ENCODE peak calls at places on chromosomes 5 and 9, in six cellular contexts. C is left ventricle myocardium inferior, G is transverse colon, W is cardiac muscle cell, K is GM12864, Y is Calu3. P is an unnamed sample.

GRCh38 chr5:65508978-65509377 is 27.3 kb upstream of the ADAMTS6 start:
- DNase-seq in C (no peak), K (no peak), G (no peak), Y (no peak), W (no peak), P (no peak)

GRCh38 chr5:88770290-88771257 is 112.4 kb downstream of the MEF2C start:
- DNase-seq in Y (no peak), C (no peak), W (no peak), K (no peak), G (no peak), P (no peak)

GRCh38 chr5:33679791-33680190 is 212.0 kb downstream of the ADAMTS12 start:
- DNase-seq in C (no peak), K (no peak), G (no peak), W (no peak), Y (no peak), P (no peak)

GRCh38 chr5:72108200-72109050 is 1.1 kb downstream of the MAP1B start:
- DNase-seq in Y (peak), C (peak), G (peak), W (peak), K (no peak), P (peak)

GRCh38 chr5:11803436-11803835 is 100.8 kb downstream of the CTNND2 start:
- DNase-seq in W (no peak), K (no peak), C (no peak), G (no peak), Y (no peak), P (no peak)

GRCh38 chr9:131999692-132000551 is 79.7 kb downstream of the MED27 start:
- DNase-seq in K (peak), Y (no peak), W (no peak), G (no peak), C (no peak), P (no peak)

GRCh38 chr9:93427655-93428379 is 23.7 kb upstream of the FAM120A start:
- DNase-seq in K (no peak), Y (peak), W (no peak), C (no peak), G (peak), P (no peak)

GRCh38 chr5:34410411-34411139 is 245.6 kb upstream of the RAI14 start:
- DNase-seq in G (no peak), Y (no peak), C (no peak), K (no peak), W (no peak), P (no peak)

GRCh38 chr9:93257808-93258331 is 73.9 kb downstream of the WNK2 start:
- DNase-seq in C (no peak), K (no peak), W (no peak), Y (no peak), G (no peak), P (no peak)

GRCh38 chr5:100623719-100624118 is 88.5 kb downstream of the FAM174A start:
- DNase-seq in C (no peak), K (no peak), G (no peak), Y (no peak), W (no peak), P (peak)

GRCh38 chr5:5377780-5378179 is 44.7 kb upstream of the ICE1 start:
- DNase-seq in Y (no peak), G (no peak), C (no peak), K (no peak), W (no peak), P (no peak)

DNA sequence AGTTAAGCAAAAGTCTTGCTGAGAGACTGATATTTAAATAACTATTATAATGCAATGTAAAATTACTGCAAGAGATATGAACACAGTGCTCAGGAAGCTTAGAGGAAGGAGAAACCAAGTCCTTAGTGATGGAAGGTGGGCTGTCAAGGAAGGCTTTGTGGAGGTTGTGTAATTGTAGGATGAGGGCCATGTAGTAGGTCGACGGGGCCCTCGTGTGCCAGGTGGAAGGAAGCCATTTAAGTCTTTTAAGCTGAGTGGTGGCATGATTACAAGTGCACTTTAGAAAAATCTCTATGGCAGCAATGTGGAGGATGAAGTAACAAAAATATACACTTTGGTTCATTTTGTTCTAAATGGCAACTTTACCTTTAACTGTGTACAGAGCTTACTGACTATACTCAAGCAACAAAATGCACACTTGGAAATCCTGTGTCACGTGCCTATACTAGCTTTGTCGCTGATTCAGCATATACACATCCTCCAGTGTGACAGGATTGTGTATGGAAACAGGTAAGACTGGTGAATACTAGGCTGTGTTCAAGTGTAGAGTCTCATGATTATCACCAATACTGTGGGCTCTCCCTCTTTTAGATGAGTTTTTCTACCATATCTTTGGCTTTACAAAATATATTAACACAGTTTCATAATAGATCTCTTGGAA is 78.6 kb downstream of the TMC1 start:
- DNase-seq in K (no peak), G (no peak), Y (no peak), W (no peak), C (no peak), P (no peak)
- TF ChIP-seq CTCF in K (no peak), G (no peak), Y (no peak), W (no peak), C (no peak), P (no peak)

GRCh38 chr9:32554107-32554506 is 1.7 kb upstream of the TOPORS start:
- DNase-seq in W (no peak), G (no peak), C (no peak), Y (no peak), K (no peak), P (no peak)
- TF ChIP-seq CTCF in W (no peak), G (no peak), C (no peak), Y (no peak), K (no peak), P (no peak)

DNA sequence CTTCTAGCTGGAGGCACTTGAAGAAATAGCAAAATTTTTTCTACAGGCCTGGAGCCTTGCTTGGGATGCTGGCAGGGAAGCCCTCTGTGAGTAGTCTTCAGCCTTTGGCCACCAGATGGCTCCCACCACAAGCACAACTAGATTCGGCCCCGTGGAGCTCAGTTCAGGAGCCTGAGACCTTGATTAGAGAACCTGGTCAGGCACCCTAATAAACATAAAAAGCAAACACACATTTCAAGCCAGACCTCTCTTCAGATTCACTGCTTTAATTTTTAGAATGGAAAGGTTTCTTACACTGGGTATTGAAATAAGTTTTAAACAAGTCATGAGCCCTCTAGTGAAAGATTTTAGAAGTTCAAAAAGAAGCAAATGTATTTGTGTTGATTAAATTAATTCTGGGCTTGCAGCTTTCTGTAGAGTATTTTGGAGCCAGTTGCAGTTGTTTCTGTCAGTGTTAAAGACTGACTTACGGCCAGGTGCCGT is 41.4 kb downstream of the GLRX start:
- DNase-seq in W (peak), C (peak), G (peak), Y (peak), K (peak), P (peak)
- TF ChIP-seq CTCF in W (peak), C (peak), G (peak), Y (peak), K (peak), P (peak)

GRCh38 chr5:122091942-122092600 is 14.0 kb upstream of the LOX start:
- DNase-seq in K (no peak), W (peak), Y (no peak), C (no peak), G (no peak), P (no peak)

GRCh38 chr5:122093415-122093814 is 15.4 kb upstream of the LOX start:
- DNase-seq in G (no peak), W (no peak), Y (no peak), K (no peak), C (no peak), P (no peak)

GRCh38 chr5:122089614-122090013 is 11.6 kb upstream of the LOX start:
- DNase-seq in W (no peak), K (no peak), G (no peak), Y (no peak), C (no peak), P (no peak)

GRCh38 chr5:122085041-122085440 is 7.0 kb upstream of the LOX start:
- DNase-seq in K (no peak), G (no peak), W (no peak), C (no peak), Y (no peak), P (no peak)

DNA sequence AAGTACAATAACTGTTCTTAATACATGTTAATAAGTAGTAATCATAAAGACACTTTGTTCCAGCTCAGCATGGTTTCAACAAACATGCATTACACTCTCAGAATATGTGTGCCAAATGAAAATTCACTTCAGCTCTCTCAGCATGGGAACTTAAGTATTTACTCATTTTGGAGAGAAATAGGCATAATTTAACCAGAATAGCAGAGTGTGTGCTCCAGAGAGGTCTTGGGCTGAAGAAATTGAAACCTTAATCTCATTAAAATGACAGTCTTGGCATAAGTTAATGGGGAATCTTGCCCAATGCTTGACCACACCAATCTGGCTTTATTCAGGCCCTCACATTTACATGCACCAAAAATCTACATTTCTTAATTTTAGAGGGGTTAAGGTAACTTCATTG is 11.0 kb upstream of the LOX start:
- DNase-seq in C (no peak), G (no peak), K (no peak), Y (no peak), W (no peak), P (no peak)
- TF ChIP-seq CTCF in C (no peak), G (no peak), K (no peak), Y (no peak), W (no peak), P (no peak)

GRCh38 chr9:4048441-4048840 is 251.4 kb downstream of the GLIS3 start:
- DNase-seq in K (no peak), W (no peak), Y (peak), G (no peak), C (no peak), P (no peak)
- TF ChIP-seq CTCF in K (peak), W (peak), Y (peak), G (no peak), C (peak), P (no peak)

P was measured in GM13977.